ENCODE peak calls at places on chromosomes 13 and 19, in seven cellular contexts. I, N, J, O, C, Q and G are unnamed samples.
A peak's percentile ranks its signal among the peaks of the same experiment; 100 is the strongest.

GRCh38 chr19:1510807-1511206 is 2.0 kb downstream of the ADAMTSL5 start:
- DNase-seq in I (no peak), N (no peak), J (no peak), O (no peak), C (no peak), Q (no peak), G (no peak)

GRCh38 chr13:24741016-24741662 is 22.8 kb upstream of the RNF17 start:
- DNase-seq in I (no peak), N (no peak), J (no peak), O (no peak), C (no peak), Q (no peak), G (no peak)

GRCh38 chr13:30346789-30347167 is 39.4 kb upstream of the KATNAL1 start:
- DNase-seq in I (no peak), N (no peak), J (no peak), O (no peak), C (no peak), Q (no peak), G (no peak)

GRCh38 chr19:48928164-48929005 is 5.1 kb upstream of the DHDH start:
- DNase-seq in I (no peak), N (no peak), J (peak; percentile 68), O (no peak), C (no peak), Q (peak; percentile 79), G (no peak)

GRCh38 chr19:10346509-10346908 is 7.1 kb upstream of the ICAM3 start:
- DNase-seq in I (no peak), N (no peak), J (peak; percentile 83), O (no peak), C (no peak), Q (peak; percentile 56), G (peak; percentile 44)

GRCh38 chr13:91270031-91270430 is 77.5 kb upstream of the MIR17HG start:
- DNase-seq in I (no peak), N (no peak), J (no peak), O (no peak), C (no peak), Q (peak; percentile 4), G (no peak)

GRCh38 chr13:42075517-42075916 is 27.1 kb downstream of the DGKH start:
- DNase-seq in I (no peak), N (no peak), J (no peak), O (no peak), C (no peak), Q (no peak), G (no peak)

GRCh38 chr13:28569886-28570285 is 75.0 kb upstream of the FLT1 start:
- DNase-seq in I (no peak), N (no peak), J (no peak), O (no peak), C (no peak), Q (no peak), G (no peak)

GRCh38 chr19:44050740-44051653 is 839 bp upstream of the ZNF223 start:
- DNase-seq in I (peak; percentile 50), N (peak; percentile 28), J (no peak), O (no peak), C (no peak), Q (peak; percentile 6), G (no peak)

GRCh38 chr13:98999635-98999952 is 21.7 kb upstream of the DOCK9 start:
- DNase-seq in I (no peak), N (no peak), J (no peak), O (no peak), C (no peak), Q (peak; percentile 61), G (no peak)

GRCh38 chr13:33611016-33611805 is 206.7 kb upstream of the RFC3 start:
- DNase-seq in I (peak; percentile 10), N (peak; percentile 58), J (no peak), O (no peak), C (peak; percentile 74), Q (peak; percentile 95), G (no peak)

GRCh38 chr13:108827637-108828036 is 198.2 kb downstream of the MYO16 start:
- DNase-seq in I (no peak), N (peak; percentile 19), J (no peak), O (no peak), C (no peak), Q (no peak), G (no peak)

GRCh38 chr13:29887030-29887557 is 36.7 kb upstream of the UBL3 start:
- DNase-seq in I (no peak), N (no peak), J (no peak), O (no peak), C (no peak), Q (no peak), G (no peak)

GRCh38 chr13:27273658-27274425 is 3.2 kb downstream of the RASL11A start:
- DNase-seq in I (no peak), N (no peak), J (no peak), O (no peak), C (peak; percentile 66), Q (peak; percentile 72), G (peak; percentile 42)

GRCh38 chr19:46133101-46133627 is 8.7 kb upstream of the IGFL3 start:
- DNase-seq in I (no peak), N (peak; percentile 39), J (no peak), O (peak; percentile 24), C (peak; percentile 97), Q (peak; percentile 92), G (peak; percentile 80)

GRCh38 chr19:40603719-40604646 is 2.8 kb downstream of the LTBP4 start:
- DNase-seq in I (peak; percentile 100), N (peak; percentile 99), J (peak; percentile 99), O (peak; percentile 88), C (peak; percentile 96), Q (peak; percentile 97), G (peak; percentile 97)

GRCh38 chr19:58366576-58367430 is 4.3 kb upstream of the ZNF497 start:
- DNase-seq in I (no peak), N (no peak), J (no peak), O (no peak), C (no peak), Q (no peak), G (no peak)

GRCh38 chr19:30394481-30395151 is 22.4 kb downstream of the ZNF536 start:
- DNase-seq in I (no peak), N (no peak), J (no peak), O (no peak), C (no peak), Q (no peak), G (no peak)

GRCh38 chr13:101231751-101232428 is 184.4 kb downstream of the NALCN start:
- DNase-seq in I (no peak), N (no peak), J (no peak), O (no peak), C (peak; percentile 46), Q (no peak), G (peak; percentile 41)

GRCh38 chr19:14147797-14148605 is 11.6 kb upstream of the ASF1B start:
- DNase-seq in I (peak; percentile 71), N (peak; percentile 67), J (peak; percentile 85), O (no peak), C (peak; percentile 54), Q (peak; percentile 80), G (peak; percentile 58)

GRCh38 chr19:3145909-3146676 is 10.3 kb downstream of the GNA15 start:
- DNase-seq in I (no peak), N (no peak), J (peak; percentile 70), O (no peak), C (no peak), Q (no peak), G (no peak)

GRCh38 chr13:63501702-63502101 is 2086.1 kb upstream of the PCDH20 start:
- DNase-seq in I (no peak), N (no peak), J (no peak), O (no peak), C (peak; percentile 37), Q (peak; percentile 4), G (peak; percentile 21)

GRCh38 chr13:50365683-50366391 is 350.6 kb downstream of the KCNRG start:
- DNase-seq in I (peak; percentile 23), N (peak; percentile 57), J (no peak), O (peak; percentile 67), C (no peak), Q (no peak), G (peak; percentile 43)

GRCh38 chr13:35159041-35159440 is 217.0 kb downstream of the NBEA start:
- DNase-seq in I (no peak), N (no peak), J (no peak), O (no peak), C (no peak), Q (no peak), G (no peak)
- TF ChIP-seq CTCF in I (no peak), N (no peak), J (no peak), O (no peak), C (no peak), Q (no peak), G (no peak)

DNA sequence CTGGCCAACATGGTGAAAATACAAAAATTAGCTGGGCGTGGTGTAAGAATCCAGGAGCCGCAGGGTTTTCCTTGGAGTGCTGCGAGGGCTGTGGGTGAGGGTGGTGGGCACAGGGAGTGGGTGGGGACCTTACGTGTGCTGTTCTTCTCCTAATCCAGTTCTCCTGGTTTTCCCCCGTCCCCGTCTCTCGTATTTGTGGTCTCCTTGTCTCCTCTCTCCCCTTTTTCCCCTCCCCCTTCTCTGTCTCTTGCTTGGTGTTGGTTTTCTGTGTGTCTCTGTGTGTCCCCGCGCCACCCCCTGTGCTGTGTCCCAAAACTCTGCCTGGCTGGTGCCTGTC is 1.7 kb downstream of the SELENOW start:
- DNase-seq in I (no peak), N (no peak), J (no peak), O (no peak), C (no peak), Q (no peak), G (no peak)
- H3K4me3 ChIP-seq in I (peak overlapping the region; percentile 76), N (no peak overlapping the region), J (peak overlapping the region; percentile 87), O (no peak overlapping the region), C (peak overlapping the region; percentile 95), Q (peak overlapping the region; percentile 68), G (peak overlapping the region; percentile 89)

DNA sequence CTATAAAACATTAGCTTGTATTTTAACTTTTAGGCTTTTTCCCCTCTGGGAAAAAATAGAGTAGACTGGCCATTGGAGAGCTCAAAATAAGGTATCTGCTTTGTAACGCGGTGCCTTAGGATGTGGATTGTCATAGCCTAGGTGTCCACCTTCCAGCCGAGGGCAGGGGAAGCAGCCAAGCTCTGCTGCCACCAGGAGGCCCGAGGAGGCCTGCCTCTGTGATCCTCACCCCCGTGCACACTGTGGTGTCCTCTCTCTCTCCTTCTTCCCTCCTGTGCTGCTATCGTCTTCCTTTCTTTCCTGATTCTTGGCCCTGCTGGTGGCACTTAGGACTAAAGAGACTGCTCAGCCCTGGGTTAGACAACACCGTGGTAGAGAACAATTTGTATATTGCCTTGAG is 11.3 kb downstream of the HNRNPM start:
- DNase-seq in I (no peak), N (no peak), J (no peak), O (no peak), C (no peak), Q (no peak), G (peak; percentile 42)
- TF ChIP-seq CTCF in I (no peak), N (no peak), J (no peak), O (no peak), C (peak; percentile 22), Q (peak; percentile 23), G (peak; percentile 9)

GRCh38 chr19:4671182-4671851 is 1.2 kb upstream of the MYDGF start:
- DNase-seq in I (no peak), N (no peak), J (no peak), O (no peak), C (no peak), Q (no peak), G (no peak)
- H3K4me3 ChIP-seq in I (no peak overlapping the region), N (no peak overlapping the region), J (no peak overlapping the region), O (no peak overlapping the region), C (no peak overlapping the region), Q (no peak overlapping the region), G (no peak overlapping the region)